ENCODE peak calls at places on chromosome 3, in six cellular contexts. E is T-helper 1 cell, N is activated T-cell treated with anti-CD3 and anti-CD28 coated beads for 24 hours, S is Right ventricle myocardium inferior, H is kidney, W is T-helper 17 cell. Y is an unnamed sample.
A peak's percentile ranks its signal among the peaks of the same experiment; 100 is the strongest.

GRCh38 chr3:86563358-86563970 is 427.5 kb downstream of the VGLL3 start:
- DNase-seq in E (no peak), W (no peak), S (no peak), N (no peak), H (no peak), Y (no peak)

GRCh38 chr3:128447561-128448013 is 19.1 kb downstream of the DNAJB8 start:
- DNase-seq in E (no peak), S (no peak), N (peak; percentile 35), W (no peak), H (no peak), Y (no peak)

GRCh38 chr3:53796161-53796560 is 50.1 kb downstream of the CHDH start:
- DNase-seq in E (no peak), S (peak; percentile 81), N (no peak), W (no peak), H (no peak), Y (no peak)

GRCh38 chr3:59131016-59131771 is 81.4 kb upstream of the CFAP20DC start:
- DNase-seq in S (no peak), H (no peak), W (no peak), N (no peak), E (no peak), Y (no peak)

GRCh38 chr3:149547954-149548728 is 73.6 kb downstream of the TM4SF4 start:
- DNase-seq in S (peak; percentile 69), H (no peak), E (no peak), W (no peak), N (no peak), Y (no peak)

GRCh38 chr3:87755852-87756251 is 303.0 kb downstream of the CGGBP1 start:
- DNase-seq in H (no peak), E (no peak), S (no peak), W (no peak), N (no peak), Y (no peak)

GRCh38 chr3:192063570-192063969 is 602.6 kb downstream of the PYDC2 start:
- DNase-seq in W (no peak), H (peak; percentile 76), S (no peak), E (no peak), N (no peak), Y (no peak)

GRCh38 chr3:66083961-66084270 is 45.2 kb upstream of the MAGI1 start:
- DNase-seq in S (no peak), H (no peak), W (no peak), E (no peak), N (no peak), Y (no peak)

GRCh38 chr3:23389089-23389488 is 186.0 kb downstream of the UBE2E2 start:
- DNase-seq in E (no peak), S (no peak), W (no peak), H (no peak), N (no peak), Y (no peak)

GRCh38 chr3:14570089-14570488 is 29.9 kb upstream of the GRIP2 start:
- DNase-seq in E (no peak), N (no peak), H (no peak), S (no peak), W (no peak), Y (no peak)

GRCh38 chr3:65953301-65953812 is 85.4 kb downstream of the MAGI1 start:
- DNase-seq in E (no peak), N (no peak), W (no peak), H (peak; percentile 86), S (no peak), Y (no peak)

GRCh38 chr3:55571913-55572312 is 84.8 kb upstream of the WNT5A start:
- DNase-seq in E (no peak), S (peak; percentile 79), W (no peak), H (peak; percentile 84), N (no peak), Y (no peak)

GRCh38 chr3:193829781-193830180 is 236.8 kb downstream of the OPA1 start:
- DNase-seq in S (no peak), E (no peak), N (no peak), W (no peak), H (no peak), Y (no peak)

GRCh38 chr3:47394867-47395266 is 14.0 kb downstream of the PTPN23 start:
- DNase-seq in N (no peak), S (no peak), H (no peak), E (no peak), W (no peak), Y (no peak)

GRCh38 chr3:31230834-31231233 is 301.9 kb upstream of the STT3B start:
- DNase-seq in E (no peak), N (no peak), S (no peak), H (no peak), W (no peak), Y (no peak)

GRCh38 chr3:188830955-188831354 is 340.8 kb upstream of the TPRG1 start:
- DNase-seq in N (no peak), W (no peak), H (no peak), S (no peak), E (no peak), Y (no peak)

GRCh38 chr3:183381179-183381578 is 47.2 kb downstream of the MCF2L2 start:
- DNase-seq in H (no peak), S (no peak), W (no peak), N (no peak), E (no peak), Y (no peak)

GRCh38 chr3:111326144-111326995 is 215.6 kb upstream of the CD96 start:
- DNase-seq in E (no peak), N (no peak), S (no peak), H (no peak), W (no peak), Y (no peak)

GRCh38 chr3:122716667-122717066 is 36.0 kb downstream of the PARP14 start:
- DNase-seq in S (no peak), H (no peak), N (no peak), W (no peak), E (no peak), Y (no peak)

GRCh38 chr3:27644936-27645335 is 77.2 kb downstream of the EOMES start:
- DNase-seq in H (no peak), W (no peak), E (no peak), N (no peak), S (no peak), Y (no peak)

Y was measured in T-helper 9 cell.